ENCODE peak calls at places on chromosomes 6 and 20, in seven cellular contexts. One of them, this sample, is unnamed.

GRCh38 chr6:127967708-127968107 is 66.8 kb upstream of the THEMIS start:
- DNase-seq in IMR-90: no peak
- DNase-seq in fibroblast of the aortic adventitia: no peak
- DNase-seq in A549: no peak
- DNase-seq in A673: no peak
- DNase-seq in right atrium auricular region: no peak
- DNase-seq in pancreas: no peak
- DNase-seq in this sample: no peak

GRCh38 chr6:45377041-45377554 is 636 bp downstream of the SUPT3H start:
- DNase-seq in fibroblast of the aortic adventitia: peak; percentile 38
- DNase-seq in A549: peak; percentile 6
- DNase-seq in pancreas: no peak
- DNase-seq in IMR-90: peak; percentile 16
- DNase-seq in A673: peak; percentile 11
- DNase-seq in right atrium auricular region: no peak
- DNase-seq in this sample: no peak

GRCh38 chr20:37328149-37328945 is 17.6 kb upstream of the SRC start:
- DNase-seq in IMR-90: no peak
- DNase-seq in A549: no peak
- DNase-seq in pancreas: no peak
- DNase-seq in A673: no peak
- DNase-seq in fibroblast of the aortic adventitia: no peak
- DNase-seq in right atrium auricular region: no peak
- DNase-seq in this sample: no peak

GRCh38 chr6:52497652-52498408 is 77.7 kb downstream of the EFHC1 start:
- DNase-seq in IMR-90: peak; percentile 58
- DNase-seq in right atrium auricular region: peak; percentile 83
- DNase-seq in pancreas: no peak
- DNase-seq in A673: no peak
- DNase-seq in fibroblast of the aortic adventitia: peak; percentile 63
- DNase-seq in A549: no peak
- DNase-seq in this sample: peak; percentile 65

GRCh38 chr6:100176321-100176950 is 182.4 kb upstream of the MCHR2 start:
- DNase-seq in fibroblast of the aortic adventitia: peak; percentile 80
- DNase-seq in right atrium auricular region: no peak
- DNase-seq in A549: peak; percentile 44
- DNase-seq in pancreas: no peak
- DNase-seq in A673: peak; percentile 34
- DNase-seq in IMR-90: peak; percentile 74
- DNase-seq in this sample: no peak

GRCh38 chr6:148146717-148147116 is 195.9 kb upstream of the SASH1 start:
- DNase-seq in pancreas: no peak
- DNase-seq in A673: peak; percentile 47
- DNase-seq in fibroblast of the aortic adventitia: peak; percentile 7
- DNase-seq in right atrium auricular region: no peak
- DNase-seq in IMR-90: peak; percentile 36
- DNase-seq in A549: no peak
- DNase-seq in this sample: no peak

GRCh38 chr6:45327956-45328522 is at the start of gene RUNX2:
- DNase-seq in pancreas: no peak
- DNase-seq in right atrium auricular region: no peak
- DNase-seq in fibroblast of the aortic adventitia: peak; percentile 95
- DNase-seq in A549: no peak
- DNase-seq in IMR-90: peak; percentile 87
- DNase-seq in A673: peak; percentile 73
- DNase-seq in this sample: no peak

GRCh38 chr6:11067348-11067747 is 23.2 kb upstream of the ELOVL2 start:
- DNase-seq in A673: no peak
- DNase-seq in IMR-90: no peak
- DNase-seq in right atrium auricular region: no peak
- DNase-seq in pancreas: peak; percentile 57
- DNase-seq in A549: no peak
- DNase-seq in fibroblast of the aortic adventitia: no peak
- DNase-seq in this sample: no peak

GRCh38 chr6:77072694-77073409 is 390.4 kb downstream of the HTR1B start:
- DNase-seq in A673: no peak
- DNase-seq in pancreas: peak; percentile 18
- DNase-seq in A549: no peak
- DNase-seq in right atrium auricular region: no peak
- DNase-seq in fibroblast of the aortic adventitia: peak; percentile 1
- DNase-seq in IMR-90: no peak
- DNase-seq in this sample: no peak

GRCh38 chr20:23257848-23258746 is 92.5 kb upstream of the NXT1 start:
- DNase-seq in IMR-90: peak; percentile 88
- DNase-seq in fibroblast of the aortic adventitia: peak; percentile 95
- DNase-seq in A549: no peak
- DNase-seq in A673: peak; percentile 94
- DNase-seq in right atrium auricular region: no peak
- DNase-seq in pancreas: peak; percentile 17
- DNase-seq in this sample: no peak

GRCh38 chr6:116111552-116112528 is 11.2 kb downstream of the NT5DC1 start:
- DNase-seq in fibroblast of the aortic adventitia: peak; percentile 38
- DNase-seq in IMR-90: peak; percentile 44
- DNase-seq in right atrium auricular region: no peak
- DNase-seq in A549: peak; percentile 49
- DNase-seq in pancreas: no peak
- DNase-seq in A673: peak; percentile 76
- DNase-seq in this sample: peak; percentile 39

GRCh38 chr20:37531856-37532255 is 4.2 kb upstream of the BLCAP start:
- DNase-seq in pancreas: no peak
- DNase-seq in A673: no peak
- DNase-seq in fibroblast of the aortic adventitia: no peak
- DNase-seq in A549: no peak
- DNase-seq in right atrium auricular region: no peak
- DNase-seq in IMR-90: no peak
- DNase-seq in this sample: no peak

GRCh38 chr20:48538058-48538825 is 289.6 kb downstream of the PREX1 start:
- DNase-seq in A549: peak; percentile 55
- DNase-seq in IMR-90: peak; percentile 52
- DNase-seq in pancreas: peak; percentile 41
- DNase-seq in A673: no peak
- DNase-seq in fibroblast of the aortic adventitia: peak; percentile 91
- DNase-seq in right atrium auricular region: no peak
- DNase-seq in this sample: peak; percentile 89

GRCh38 chr20:37898301-37899104 is 4.4 kb upstream of the VSTM2L start:
- DNase-seq in IMR-90: peak; percentile 3
- DNase-seq in pancreas: no peak
- DNase-seq in fibroblast of the aortic adventitia: peak; percentile 47
- DNase-seq in A549: no peak
- DNase-seq in right atrium auricular region: no peak
- DNase-seq in A673: peak; percentile 74
- DNase-seq in this sample: no peak

GRCh38 chr6:101597711-101598110 is 204.2 kb downstream of the GRIK2 start:
- DNase-seq in A549: no peak
- DNase-seq in IMR-90: peak; percentile 94
- DNase-seq in A673: peak; percentile 24
- DNase-seq in right atrium auricular region: no peak
- DNase-seq in pancreas: no peak
- DNase-seq in fibroblast of the aortic adventitia: peak; percentile 33
- DNase-seq in this sample: no peak

GRCh38 chr6:6584310-6585002 is 4.1 kb upstream of the LY86 start:
- DNase-seq in right atrium auricular region: no peak
- DNase-seq in fibroblast of the aortic adventitia: no peak
- DNase-seq in pancreas: no peak
- DNase-seq in IMR-90: no peak
- DNase-seq in A549: no peak
- DNase-seq in A673: no peak
- DNase-seq in this sample: no peak

GRCh38 chr6:139855741-139856206 is 481.3 kb upstream of the CITED2 start:
- DNase-seq in fibroblast of the aortic adventitia: no peak
- DNase-seq in A673: no peak
- DNase-seq in A549: no peak
- DNase-seq in pancreas: no peak
- DNase-seq in IMR-90: peak; percentile 76
- DNase-seq in right atrium auricular region: no peak
- DNase-seq in this sample: no peak

GRCh38 chr6:33427585-33428218 is 7.8 kb downstream of the SYNGAP1 start:
- DNase-seq in right atrium auricular region: no peak
- DNase-seq in A673: peak; percentile 35
- DNase-seq in A549: peak; percentile 18
- DNase-seq in fibroblast of the aortic adventitia: no peak
- DNase-seq in pancreas: peak; percentile 56
- DNase-seq in IMR-90: no peak
- DNase-seq in this sample: peak; percentile 63

GRCh38 chr20:2633381-2633780 is 19.1 kb upstream of the NOP56 start:
- DNase-seq in fibroblast of the aortic adventitia: no peak
- DNase-seq in A673: no peak
- DNase-seq in A549: no peak
- DNase-seq in pancreas: no peak
- DNase-seq in IMR-90: no peak
- DNase-seq in right atrium auricular region: no peak
- DNase-seq in this sample: no peak

GRCh38 chr6:1053587-1053986 is 258.3 kb upstream of the FOXQ1 start:
- DNase-seq in IMR-90: no peak
- DNase-seq in pancreas: no peak
- DNase-seq in A673: no peak
- DNase-seq in right atrium auricular region: peak; percentile 4
- DNase-seq in fibroblast of the aortic adventitia: no peak
- DNase-seq in A549: no peak
- DNase-seq in this sample: no peak

GRCh38 chr6:92810913-92811312 is 608.4 kb downstream of the EPHA7 start:
- DNase-seq in IMR-90: peak; percentile 27
- DNase-seq in A549: peak; percentile 10
- DNase-seq in fibroblast of the aortic adventitia: peak; percentile 19
- DNase-seq in pancreas: peak; percentile 33
- DNase-seq in right atrium auricular region: no peak
- DNase-seq in A673: peak; percentile 60
- DNase-seq in this sample: peak; percentile 9

GRCh38 chr6:161198176-161198575 is 75.7 kb downstream of the AGPAT4 start:
- DNase-seq in fibroblast of the aortic adventitia: peak; percentile 89
- DNase-seq in A673: peak; percentile 34
- DNase-seq in IMR-90: no peak
- DNase-seq in pancreas: no peak
- DNase-seq in right atrium auricular region: no peak
- DNase-seq in A549: no peak
- DNase-seq in this sample: no peak

GRCh38 chr20:36988494-36988966 is 37.0 kb upstream of the SAMHD1 start:
- DNase-seq in right atrium auricular region: no peak
- DNase-seq in A549: no peak
- DNase-seq in fibroblast of the aortic adventitia: peak; percentile 57
- DNase-seq in pancreas: no peak
- DNase-seq in A673: peak; percentile 31
- DNase-seq in IMR-90: peak; percentile 58
- DNase-seq in this sample: no peak

GRCh38 chr6:5068153-5068751 is 16.9 kb upstream of the PPP1R3G start:
- DNase-seq in A673: no peak
- DNase-seq in pancreas: no peak
- DNase-seq in A549: no peak
- DNase-seq in right atrium auricular region: no peak
- DNase-seq in fibroblast of the aortic adventitia: no peak
- DNase-seq in IMR-90: no peak
- DNase-seq in this sample: no peak

GRCh38 chr6:116531675-116532570 is 13.6 kb downstream of the TRAPPC3L start:
- DNase-seq in A673: peak; percentile 75
- DNase-seq in right atrium auricular region: no peak
- DNase-seq in pancreas: peak; percentile 52
- DNase-seq in fibroblast of the aortic adventitia: peak; percentile 87
- DNase-seq in IMR-90: peak; percentile 82
- DNase-seq in A549: peak; percentile 65
- DNase-seq in this sample: peak; percentile 10

GRCh38 chr20:51420111-51420510 is 122.4 kb downstream of the NFATC2 start:
- DNase-seq in A673: peak; percentile 49
- DNase-seq in A549: no peak
- DNase-seq in IMR-90: peak; percentile 62
- DNase-seq in fibroblast of the aortic adventitia: no peak
- DNase-seq in right atrium auricular region: no peak
- DNase-seq in pancreas: no peak
- DNase-seq in this sample: no peak

GRCh38 chr6:37650071-37650481 is 47.6 kb downstream of the MDGA1 start:
- DNase-seq in fibroblast of the aortic adventitia: no peak
- DNase-seq in right atrium auricular region: no peak
- DNase-seq in pancreas: peak; percentile 31
- DNase-seq in IMR-90: no peak
- DNase-seq in A549: no peak
- DNase-seq in A673: no peak
- DNase-seq in this sample: peak; percentile 64
- H3K4me3 ChIP-seq in fibroblast of the aortic adventitia: no peak overlapping the region
- H3K4me3 ChIP-seq in right atrium auricular region: no peak overlapping the region
- H3K4me3 ChIP-seq in pancreas: no peak overlapping the region
- H3K4me3 ChIP-seq in IMR-90: no peak overlapping the region
- H3K4me3 ChIP-seq in A549: no peak overlapping the region
- H3K4me3 ChIP-seq in A673: no peak overlapping the region
- H3K4me3 ChIP-seq in this sample: no peak overlapping the region

GRCh38 chr6:28807682-28808280 is 116.0 kb downstream of the TRIM27 start:
- DNase-seq in IMR-90: peak; percentile 69
- DNase-seq in fibroblast of the aortic adventitia: peak; percentile 58
- DNase-seq in A673: peak; percentile 88
- DNase-seq in A549: peak; percentile 80
- DNase-seq in right atrium auricular region: no peak
- DNase-seq in pancreas: no peak
- DNase-seq in this sample: no peak
- H3K4me3 ChIP-seq in IMR-90: peak overlapping the region; percentile 42
- H3K4me3 ChIP-seq in fibroblast of the aortic adventitia: peak overlapping the region; percentile 28
- H3K4me3 ChIP-seq in A673: peak overlapping the region; percentile 55
- H3K4me3 ChIP-seq in A549: peak overlapping the region; percentile 23
- H3K4me3 ChIP-seq in right atrium auricular region: no peak overlapping the region
- H3K4me3 ChIP-seq in pancreas: no peak overlapping the region
- H3K4me3 ChIP-seq in this sample: no peak overlapping the region

DNA sequence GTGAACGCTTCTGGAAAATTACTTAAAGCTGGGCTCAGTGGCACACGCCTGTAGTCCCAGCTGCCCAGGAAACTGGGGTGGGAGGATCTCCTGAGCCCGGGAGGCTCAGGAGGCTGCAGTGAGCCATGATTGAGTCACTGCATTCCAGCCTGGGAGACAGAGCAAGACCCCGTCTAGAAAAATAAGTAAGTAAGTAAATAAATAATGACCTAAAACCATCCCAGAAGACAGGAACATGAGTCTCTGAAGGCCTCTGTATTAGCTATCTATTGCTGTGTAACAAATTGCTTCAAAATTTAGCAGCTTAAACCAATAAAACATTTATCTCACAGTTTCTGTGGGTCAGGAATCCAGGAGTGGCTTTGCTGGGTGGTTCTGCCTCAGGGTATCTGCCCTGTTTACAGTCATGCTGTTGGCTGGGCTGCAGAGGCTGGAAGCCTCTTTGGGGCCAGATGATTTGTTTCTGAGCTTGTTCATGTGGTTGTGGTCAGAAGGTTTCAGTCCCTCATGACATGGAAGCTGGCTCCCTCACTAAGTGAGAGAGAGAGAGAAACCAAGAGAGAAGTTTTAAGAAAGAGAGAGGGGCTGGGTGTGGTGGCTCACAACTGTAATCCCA is 48.4 kb upstream of the NCOA3 start:
- DNase-seq in IMR-90: peak; percentile 93
- DNase-seq in fibroblast of the aortic adventitia: peak; percentile 88
- DNase-seq in right atrium auricular region: no peak
- DNase-seq in pancreas: no peak
- DNase-seq in A549: peak; percentile 93
- DNase-seq in A673: no peak
- DNase-seq in this sample: no peak
- H3K4me3 ChIP-seq in IMR-90: no peak overlapping the region
- H3K4me3 ChIP-seq in fibroblast of the aortic adventitia: no peak overlapping the region
- H3K4me3 ChIP-seq in right atrium auricular region: no peak overlapping the region
- H3K4me3 ChIP-seq in pancreas: no peak overlapping the region
- H3K4me3 ChIP-seq in A549: no peak overlapping the region
- H3K4me3 ChIP-seq in A673: no peak overlapping the region
- H3K4me3 ChIP-seq in this sample: no peak overlapping the region

GRCh38 chr20:60057866-60058807 is 99.9 kb downstream of the CDH26 start:
- DNase-seq in A549: no peak
- DNase-seq in pancreas: no peak
- DNase-seq in fibroblast of the aortic adventitia: no peak
- DNase-seq in right atrium auricular region: peak; percentile 67
- DNase-seq in IMR-90: peak; percentile 79
- DNase-seq in A673: peak; percentile 86
- DNase-seq in this sample: peak; percentile 65
- H3K4me3 ChIP-seq in A549: no peak overlapping the region
- H3K4me3 ChIP-seq in pancreas: no peak overlapping the region
- H3K4me3 ChIP-seq in fibroblast of the aortic adventitia: no peak overlapping the region
- H3K4me3 ChIP-seq in right atrium auricular region: no peak overlapping the region
- H3K4me3 ChIP-seq in IMR-90: no peak overlapping the region
- H3K4me3 ChIP-seq in A673: no peak overlapping the region
- H3K4me3 ChIP-seq in this sample: no peak overlapping the region